ENCODE peak calls at places on chromosomes 1 and 21, in five cellular contexts. J is activated CD4-positive, alpha-beta T cell treated with anti-CD3 and anti-CD28 coated beads, Interleukin-2, amount 50 U/mL, for 4 hours; W is stimulated activated CD4-positive, alpha-beta T cell treated with anti-CD3 and anti-CD28 coated beads, Interleukin-1b, Interleukin-23, amount 100 ng/mL, for 4 hours; H is GOT3; N is psoas muscle. Y is an unnamed sample.

GRCh38 chr1:174786760-174787159 is 213.0 kb upstream of the CACYBP start:
- DNase-seq in J (no peak), W (no peak), H (no peak), N (no peak), Y (no peak)

GRCh38 chr1:209585672-209586071 is 2.2 kb downstream of the CAMK1G start:
- DNase-seq in J (no peak), W (no peak), H (no peak), N (peak), Y (no peak)

GRCh38 chr1:90135306-90135705 is 140.4 kb downstream of the ZNF326 start:
- DNase-seq in J (no peak), W (no peak), H (no peak), N (no peak), Y (no peak)

GRCh38 chr1:220825819-220826551 is 39.3 kb downstream of the MTARC1 start:
- DNase-seq in J (no peak), W (no peak), H (no peak), N (no peak), Y (no peak)

GRCh38 chr1:19835573-19835972 is 20.5 kb upstream of the RNF186 start:
- DNase-seq in J (no peak), W (no peak), H (no peak), N (no peak), Y (no peak)

GRCh38 chr1:61748566-61748965 is 6.3 kb downstream of the PATJ start:
- DNase-seq in J (no peak), W (no peak), H (no peak), N (no peak), Y (no peak)

GRCh38 chr1:202958544-202959275 is 598 bp upstream of the ADIPOR1 start:
- DNase-seq in J (no peak), W (no peak), H (no peak), N (no peak), Y (peak)

GRCh38 chr1:58597991-58598390 is 20.9 kb upstream of the TACSTD2 start:
- DNase-seq in J (no peak), W (no peak), H (no peak), N (no peak), Y (no peak)

GRCh38 chr21:20999567-21000169 is 1.5 kb downstream of the NCAM2 start:
- DNase-seq in J (no peak), W (peak), H (no peak), N (no peak), Y (no peak)

GRCh38 chr1:214120951-214121350 is 133.2 kb downstream of the PROX1 start:
- DNase-seq in J (no peak), W (no peak), H (no peak), N (no peak), Y (no peak)

GRCh38 chr1:229046251-229046853 is 224.6 kb upstream of the RAB4A start:
- DNase-seq in J (no peak), W (no peak), H (no peak), N (no peak), Y (no peak)

GRCh38 chr1:180927841-180928240 is 15.1 kb downstream of the KIAA1614 start:
- DNase-seq in J (no peak), W (no peak), H (no peak), N (no peak), Y (no peak)

Y was measured in activated B cell treated with CpG ODN at 0.5 μM for 24 hours.